ENCODE peak calls at places on chromosomes 11 and 22, in six cellular contexts. Z is CD4-positive, alpha-beta memory T cell; G is mesendoderm; S is thoracic aorta; Y is CD8-positive, alpha-beta memory T cell; U is AG08395. K is an unnamed sample.

GRCh38 chr11:111694851-111695250 is 71.3 kb downstream of the PPP2R1B start:
- DNase-seq in Z (no peak), G (no peak), S (no peak), U (peak; percentile 53), Y (no peak), K (no peak)

GRCh38 chr22:39671936-39672335 is 101.4 kb downstream of the CACNA1I start:
- DNase-seq in G (no peak), Y (no peak), S (no peak), U (no peak), Z (no peak), K (no peak)

GRCh38 chr11:28616566-28616965 is 508.4 kb downstream of the METTL15 start:
- DNase-seq in U (no peak), G (no peak), Z (no peak), S (no peak), Y (no peak), K (no peak)

GRCh38 chr11:114026355-114026754 is 33.2 kb upstream of the ZBTB16 start:
- DNase-seq in Z (no peak), Y (peak; percentile 58), S (no peak), U (no peak), G (peak; percentile 83), K (no peak)

GRCh38 chr11:6544921-6545850 is 48.1 kb downstream of the DNHD1 start:
- DNase-seq in S (no peak), Y (no peak), Z (no peak), G (no peak), U (no peak), K (no peak)

GRCh38 chr11:46247664-46248063 is 29.8 kb upstream of the CREB3L1 start:
- DNase-seq in U (no peak), Y (no peak), S (no peak), Z (peak; percentile 36), G (peak; percentile 94), K (no peak)

GRCh38 chr11:73991471-73992006 is 8.9 kb upstream of the UCP2 start:
- DNase-seq in Z (no peak), G (no peak), Y (peak; percentile 13), S (no peak), U (no peak), K (no peak)

GRCh38 chr22:24383061-24383460 is 44.3 kb upstream of the ADORA2A start:
- DNase-seq in G (no peak), U (no peak), S (no peak), Y (no peak), Z (no peak), K (no peak)

GRCh38 chr22:19576460-19577421 is 52.5 kb upstream of the CLDN5 start:
- DNase-seq in S (no peak), G (peak; percentile 30), U (peak; percentile 61), Y (no peak), Z (peak; percentile 8), K (no peak)

GRCh38 chr22:46050916-46051614 is 74.1 kb upstream of the WNT7B start:
- DNase-seq in S (no peak), Y (peak; percentile 9), Z (no peak), G (no peak), U (no peak), K (no peak)

GRCh38 chr11:16352707-16353106 is 3.6 kb downstream of the SOX6 start:
- DNase-seq in G (no peak), Y (no peak), Z (no peak), S (no peak), U (no peak), K (no peak)

GRCh38 chr11:65554842-65555395 is 3.2 kb downstream of the LTBP3 start:
- DNase-seq in Y (no peak), Z (no peak), G (no peak), S (no peak), U (no peak), K (no peak)

GRCh38 chr11:78432058-78432515 is 14.5 kb upstream of the GAB2 start:
- DNase-seq in Y (no peak), U (no peak), S (no peak), G (peak; percentile 35), Z (no peak), K (no peak)

GRCh38 chr11:2687223-2687530 is 12.6 kb downstream of the KCNQ1OT1 start:
- DNase-seq in S (no peak), Z (no peak), G (no peak), Y (no peak), U (no peak), K (no peak)

GRCh38 chr11:117638913-117639543 is 158.0 kb downstream of the DSCAML1 start:
- DNase-seq in Y (no peak), G (no peak), S (no peak), Z (no peak), U (no peak), K (no peak)

GRCh38 chr11:10318527-10318802 is 13.6 kb downstream of the ADM start:
- DNase-seq in U (no peak), S (no peak), Z (no peak), Y (no peak), G (no peak), K (no peak)

GRCh38 chr11:65529475-65530156 is 4.7 kb downstream of the SCYL1 start:
- DNase-seq in S (no peak), U (no peak), Y (no peak), Z (no peak), G (no peak), K (no peak)

GRCh38 chr22:22404598-22405284 is 103.8 kb downstream of the ZNF280B start:
- DNase-seq in G (no peak), Z (no peak), Y (no peak), S (no peak), U (no peak), K (no peak)

GRCh38 chr11:13304655-13305340 is 27.2 kb downstream of the BMAL1 start:
- DNase-seq in Y (no peak), U (no peak), Z (no peak), G (no peak), S (no peak), K (no peak)

GRCh38 chr11:118911880-118912741 is 13.6 kb downstream of the BCL9L start:
- DNase-seq in U (peak; percentile 75), Z (no peak), S (peak; percentile 80), G (peak; percentile 99), Y (peak; percentile 83), K (no peak)

GRCh38 chr11:77179681-77180080 is 51.6 kb downstream of the MYO7A start:
- DNase-seq in Z (no peak), Y (no peak), G (no peak), U (no peak), S (no peak), K (no peak)

GRCh38 chr11:133403900-133404299 is 128.4 kb downstream of the OPCML start:
- DNase-seq in U (no peak), Y (no peak), Z (no peak), G (peak; percentile 62), S (no peak), K (no peak)

GRCh38 chr11:117121176-117121575 is 22.9 kb upstream of the PAFAH1B2 start:
- DNase-seq in S (no peak), Y (no peak), U (peak; percentile 27), Z (no peak), G (no peak), K (no peak)

GRCh38 chr22:31345331-31346254 is 553 bp downstream of the PATZ1 start:
- DNase-seq in Z (peak; percentile 92), S (peak; percentile 29), Y (peak; percentile 93), G (peak; percentile 94), U (peak; percentile 97), K (peak; percentile 88)

GRCh38 chr11:26229270-26229669 is 102.7 kb upstream of the ANO3 start:
- DNase-seq in Y (no peak), S (no peak), G (no peak), Z (no peak), U (no peak), K (no peak)

GRCh38 chr22:20037419-20037818 is 16.5 kb downstream of the TANGO2 start:
- DNase-seq in G (no peak), Y (no peak), U (no peak), S (no peak), Z (no peak), K (no peak)

GRCh38 chr22:40008726-40009125 is 14.0 kb downstream of the FAM83F start:
- DNase-seq in Y (no peak), Z (no peak), U (peak; percentile 24), G (peak; percentile 54), S (no peak), K (no peak)

GRCh38 chr11:116773203-116774112 is 671 bp upstream of the BUD13 start:
- DNase-seq in Y (no peak), S (no peak), U (peak; percentile 31), Z (no peak), G (no peak), K (no peak)

GRCh38 chr11:78801161-78801884 is 226.7 kb upstream of the NARS2 start:
- DNase-seq in G (peak; percentile 63), U (peak; percentile 83), Z (no peak), S (peak; percentile 6), Y (no peak), K (no peak)

GRCh38 chr11:106728861-106729260 is 289.4 kb downstream of the GUCY1A2 start:
- DNase-seq in G (no peak), S (no peak), U (no peak), Z (no peak), Y (no peak), K (no peak)

GRCh38 chr22:42288791-42289190 is 18.3 kb upstream of the TCF20 start:
- DNase-seq in S (no peak), Y (no peak), Z (no peak), G (no peak), U (no peak), K (no peak)

GRCh38 chr11:92424281-92424680 is 199.7 kb downstream of the FAT3 start:
- DNase-seq in S (no peak), Z (no peak), G (no peak), U (peak; percentile 28), Y (no peak), K (no peak)

GRCh38 chr11:9601041-9601875 is 27.8 kb downstream of the WEE1 start:
- DNase-seq in U (peak; percentile 42), S (no peak), Y (peak; percentile 66), Z (peak; percentile 45), G (peak; percentile 94), K (peak; percentile 30)

GRCh38 chr11:110903830-110904229 is 191.6 kb upstream of the ARHGAP20 start:
- DNase-seq in Y (no peak), Z (no peak), S (no peak), U (no peak), G (peak; percentile 67), K (no peak)

GRCh38 chr11:70733327-70734325 is 335.3 kb downstream of the CTTN start:
- DNase-seq in G (no peak), S (no peak), Z (no peak), Y (peak; percentile 36), U (no peak), K (no peak)